ENCODE peak calls at places on chromosomes 6 and 20, in eight cellular contexts. B, D, V, I, K, W, S and A are unnamed samples.

GRCh38 chr6:4611441-4612129 is 164.6 kb upstream of the CDYL start:
- DNase-seq in B (no peak), D (no peak), V (no peak), I (no peak), K (no peak), W (peak), S (no peak), A (no peak)

GRCh38 chr6:53335224-53335994 is 13.3 kb downstream of the ELOVL5 start:
- DNase-seq in B (no peak), D (no peak), V (no peak), I (peak), K (no peak), W (no peak), S (no peak), A (no peak)

GRCh38 chr6:26296857-26297648 is 67.9 kb upstream of the BTN3A2 start:
- DNase-seq in B (no peak), D (peak), V (no peak), I (no peak), K (no peak), W (no peak), S (no peak), A (no peak)

GRCh38 chr20:49398401-49399144 is 83.9 kb downstream of the KCNB1 start:
- DNase-seq in B (no peak), D (no peak), V (no peak), I (no peak), K (no peak), W (no peak), S (no peak), A (no peak)

GRCh38 chr20:48169650-48170049 is 384.4 kb upstream of the SULF2 start:
- DNase-seq in B (no peak), D (no peak), V (no peak), I (no peak), K (no peak), W (no peak), S (no peak), A (no peak)

GRCh38 chr20:32526561-32526960 is 58.6 kb downstream of the NOL4L start:
- DNase-seq in B (no peak), D (no peak), V (no peak), I (no peak), K (no peak), W (no peak), S (no peak), A (no peak)

GRCh38 chr6:119915971-119916370 is 566.4 kb upstream of the MAN1A1 start:
- DNase-seq in B (no peak), D (no peak), V (no peak), I (no peak), K (no peak), W (no peak), S (no peak), A (no peak)

GRCh38 chr6:54244430-54244829 is 63.8 kb upstream of the TINAG start:
- DNase-seq in B (no peak), D (peak), V (peak), I (no peak), K (peak), W (no peak), S (no peak), A (no peak)

GRCh38 chr20:8089668-8090067 is 42.4 kb upstream of the PLCB1 start:
- DNase-seq in B (no peak), D (no peak), V (no peak), I (no peak), K (no peak), W (no peak), S (no peak), A (no peak)

GRCh38 chr6:31582230-31582601 is at the start of gene LTB:
- DNase-seq in B (no peak), D (no peak), V (no peak), I (peak), K (no peak), W (no peak), S (no peak), A (no peak)

GRCh38 chr20:36572701-36573102 is 695 bp upstream of the TGIF2 start:
- DNase-seq in B (no peak), D (no peak), V (no peak), I (peak), K (peak), W (no peak), S (no peak), A (no peak)

GRCh38 chr6:9126845-9127560 is 691.7 kb upstream of the SLC35B3 start:
- DNase-seq in B (no peak), D (no peak), V (peak), I (no peak), K (no peak), W (no peak), S (no peak), A (no peak)

GRCh38 chr6:40482532-40482931 is 104.6 kb downstream of the LRFN2 start:
- DNase-seq in B (no peak), D (no peak), V (no peak), I (no peak), K (no peak), W (no peak), S (no peak), A (no peak)

GRCh38 chr20:51462566-51463276 is 79.8 kb downstream of the NFATC2 start:
- DNase-seq in B (no peak), D (no peak), V (no peak), I (peak), K (no peak), W (peak), S (peak), A (no peak)

GRCh38 chr6:152356659-152357058 is 280.5 kb downstream of the SYNE1 start:
- DNase-seq in B (peak), D (peak), V (peak), I (no peak), K (peak), W (no peak), S (no peak), A (no peak)

GRCh38 chr20:63973636-63974401 is 4.1 kb upstream of the ZNF512B start:
- DNase-seq in B (peak), D (peak), V (peak), I (peak), K (peak), W (peak), S (peak), A (peak)

GRCh38 chr6:169867751-169868191 is 116.3 kb downstream of the ERMARD start:
- DNase-seq in B (no peak), D (no peak), V (no peak), I (no peak), K (no peak), W (no peak), S (no peak), A (no peak)

GRCh38 chr6:75532521-75532920 is 38.9 kb upstream of the FILIP1 start:
- DNase-seq in B (no peak), D (no peak), V (no peak), I (no peak), K (no peak), W (no peak), S (no peak), A (no peak)

GRCh38 chr20:54382419-54382818 is 93.0 kb upstream of the DOK5 start:
- DNase-seq in B (no peak), D (no peak), V (no peak), I (no peak), K (no peak), W (no peak), S (no peak), A (no peak)

GRCh38 chr20:63934271-63935068 is 21.7 kb downstream of the UCKL1 start:
- DNase-seq in B (no peak), D (no peak), V (no peak), I (no peak), K (no peak), W (no peak), S (no peak), A (no peak)

GRCh38 chr20:20367681-20368413 is at the start of gene INSM1:
- DNase-seq in B (peak), D (no peak), V (no peak), I (no peak), K (no peak), W (no peak), S (no peak), A (no peak)

GRCh38 chr6:131876545-131876944 is 68.7 kb downstream of the ENPP1 start:
- DNase-seq in B (no peak), D (no peak), V (no peak), I (no peak), K (no peak), W (no peak), S (no peak), A (no peak)

GRCh38 chr6:72245565-72245964 is 359.2 kb downstream of the RIMS1 start:
- DNase-seq in B (no peak), D (peak), V (no peak), I (no peak), K (no peak), W (no peak), S (no peak), A (no peak)

GRCh38 chr6:132122871-132123270 is 171.7 kb upstream of the CCN2 start:
- DNase-seq in B (no peak), D (peak), V (no peak), I (no peak), K (peak), W (no peak), S (no peak), A (no peak)

GRCh38 chr6:69848552-69848951 is 17.8 kb upstream of the COL19A1 start:
- DNase-seq in B (no peak), D (no peak), V (no peak), I (no peak), K (no peak), W (no peak), S (no peak), A (no peak)

GRCh38 chr6:33481192-33481591 is 26.8 kb downstream of the ZBTB9 start:
- DNase-seq in B (no peak), D (no peak), V (peak), I (no peak), K (no peak), W (no peak), S (no peak), A (no peak)

GRCh38 chr6:15507746-15508145 is 155.1 kb downstream of the DTNBP1 start:
- DNase-seq in B (no peak), D (no peak), V (no peak), I (no peak), K (no peak), W (peak), S (no peak), A (no peak)

GRCh38 chr6:57305112-57305511 is 12.3 kb upstream of the PRIM2 start:
- DNase-seq in B (no peak), D (no peak), V (no peak), I (no peak), K (no peak), W (no peak), S (no peak), A (no peak)

GRCh38 chr20:38275815-38276550 is 15.4 kb upstream of the KIAA1755 start:
- DNase-seq in B (no peak), D (peak), V (no peak), I (no peak), K (peak), W (peak), S (no peak), A (no peak)

GRCh38 chr20:37316116-37316774 is 26.8 kb downstream of the MANBAL start:
- DNase-seq in B (peak), D (no peak), V (no peak), I (peak), K (no peak), W (no peak), S (no peak), A (no peak)

GRCh38 chr6:28880894-28881780 is 42.6 kb downstream of the TRIM27 start:
- DNase-seq in B (no peak), D (peak), V (peak), I (peak), K (peak), W (peak), S (peak), A (no peak)

GRCh38 chr6:6689413-6690143 is 101.1 kb downstream of the LY86 start:
- DNase-seq in B (no peak), D (peak), V (no peak), I (no peak), K (no peak), W (no peak), S (no peak), A (no peak)

GRCh38 chr6:52536424-52536916 is 40.4 kb downstream of the TRAM2 start:
- DNase-seq in B (no peak), D (no peak), V (no peak), I (peak), K (no peak), W (no peak), S (no peak), A (no peak)

GRCh38 chr6:29762051-29762450 is 38.8 kb downstream of the HLA-F start:
- DNase-seq in B (no peak), D (no peak), V (no peak), I (no peak), K (no peak), W (no peak), S (no peak), A (no peak)

DNA sequence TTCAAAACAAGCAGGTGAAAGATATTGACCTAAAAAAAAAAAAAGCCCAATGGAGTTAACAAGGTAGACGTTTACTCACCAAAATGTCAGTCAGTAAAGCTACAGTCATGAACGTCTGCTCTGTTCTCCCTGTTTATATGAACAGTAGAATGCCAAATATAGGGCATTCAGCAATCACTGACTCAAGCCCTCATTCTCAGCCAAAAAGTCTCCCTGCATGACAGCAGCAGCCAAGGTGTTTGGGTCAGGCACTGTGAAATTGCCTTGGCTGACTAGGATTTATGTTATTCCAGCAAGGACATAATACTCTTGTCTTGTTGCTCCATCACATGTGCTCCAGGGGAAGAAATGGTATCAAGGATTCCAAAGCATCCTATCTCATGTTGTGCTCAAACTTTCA is 194.7 kb upstream of the RSPO3 start:
- DNase-seq in B (no peak), D (no peak), V (no peak), I (no peak), K (no peak), W (no peak), S (no peak), A (no peak)
- TF ChIP-seq POLR2AphosphoS5 in B (no peak), D (no peak), V (no peak), I (no peak), K (no peak), W (no peak), S (no peak), A (peak)

GRCh38 chr6:160419488-160419887 is 71.3 kb downstream of the SLC22A3 start:
- DNase-seq in B (no peak), D (no peak), V (no peak), I (no peak), K (no peak), W (no peak), S (no peak), A (no peak)

GRCh38 chr6:160418370-160418769 is 70.2 kb downstream of the SLC22A3 start:
- DNase-seq in B (no peak), D (no peak), V (no peak), I (no peak), K (peak), W (no peak), S (no peak), A (peak)

GRCh38 chr6:160421854-160422253 is 73.7 kb downstream of the SLC22A3 start:
- DNase-seq in B (no peak), D (no peak), V (no peak), I (peak), K (no peak), W (peak), S (no peak), A (peak)

GRCh38 chr6:160420253-160420968 is 72.2 kb downstream of the SLC22A3 start:
- DNase-seq in B (no peak), D (no peak), V (no peak), I (no peak), K (no peak), W (no peak), S (no peak), A (peak)

GRCh38 chr6:160420969-160421556 is 72.9 kb downstream of the SLC22A3 start:
- DNase-seq in B (no peak), D (no peak), V (no peak), I (no peak), K (no peak), W (peak), S (no peak), A (peak)
- TF ChIP-seq POLR2A in B (no peak), D (no peak), V (no peak), I (no peak), K (no peak), W (no peak), S (no peak), A (no peak)

DNA sequence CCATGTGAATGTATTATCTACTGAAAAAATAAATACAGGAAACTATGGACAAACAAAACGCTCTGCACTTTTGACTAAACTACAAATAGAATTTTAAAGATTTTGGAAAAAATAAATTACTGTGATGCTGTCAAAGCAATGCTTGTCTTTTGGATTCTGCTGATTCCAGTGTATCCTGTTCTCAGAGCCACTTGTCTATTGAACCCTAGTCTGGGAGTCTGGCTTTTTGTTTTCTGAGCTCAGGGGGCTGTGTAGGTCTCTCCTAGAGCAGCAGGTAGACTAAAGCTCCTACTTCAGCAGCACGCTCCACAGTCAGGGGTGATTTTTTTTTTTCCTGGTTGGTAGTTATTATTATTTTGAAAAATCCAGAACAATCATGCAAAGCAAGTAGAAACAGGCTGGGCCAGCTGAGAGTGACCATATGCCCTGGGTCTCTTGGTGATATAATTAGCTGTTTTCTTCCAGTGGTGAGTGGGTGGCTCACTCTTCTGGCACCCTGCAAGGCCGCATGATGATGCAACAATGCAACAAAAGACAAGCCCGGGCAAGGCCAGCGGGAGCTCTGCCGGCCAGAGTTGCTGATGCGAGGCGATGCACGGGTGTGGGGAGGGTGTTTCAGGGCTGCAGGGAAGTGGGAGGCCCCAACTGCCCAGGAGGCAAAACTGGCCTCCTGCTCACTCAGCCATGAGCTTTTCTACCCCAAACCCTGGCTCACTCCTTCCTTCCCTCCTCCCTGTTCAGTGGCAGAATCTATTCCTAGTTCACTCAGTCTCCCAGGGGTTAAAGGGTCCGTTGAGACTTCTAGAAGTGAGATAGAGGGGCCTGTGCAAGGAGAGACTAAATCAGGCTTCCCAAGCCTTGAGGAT is 11.6 kb upstream of the CDKN1A start:
- DNase-seq in B (peak), D (peak), V (peak), I (peak), K (peak), W (peak), S (peak), A (no peak)
- TF ChIP-seq POLR2AphosphoS5 in B (peak), D (no peak), V (peak), I (no peak), K (peak), W (no peak), S (peak), A (peak)

GRCh38 chr6:21587925-21588811 is 5.4 kb upstream of the SOX4 start:
- DNase-seq in B (peak), D (peak), V (peak), I (peak), K (peak), W (peak), S (peak), A (no peak)
- TF ChIP-seq POLR2A in B (peak), D (no peak), V (peak), I (no peak), K (no peak), W (no peak), S (no peak), A (no peak)

GRCh38 chr20:57391439-57392129 is 388 bp downstream of the RBM38 start:
- DNase-seq in B (no peak), D (no peak), V (no peak), I (peak), K (no peak), W (peak), S (no peak), A (no peak)

GRCh38 chr20:57393321-57394086 is 2.3 kb downstream of the RBM38 start:
- DNase-seq in B (no peak), D (no peak), V (no peak), I (no peak), K (no peak), W (peak), S (no peak), A (no peak)

GRCh38 chr20:57394087-57395082 is 3.2 kb downstream of the RBM38 start:
- DNase-seq in B (no peak), D (no peak), V (no peak), I (no peak), K (no peak), W (peak), S (no peak), A (no peak)

GRCh38 chr20:57392130-57392445 is 892 bp downstream of the RBM38 start:
- DNase-seq in B (no peak), D (no peak), V (no peak), I (no peak), K (no peak), W (peak), S (no peak), A (no peak)

GRCh38 chr20:57392512-57393271 is 1.5 kb downstream of the RBM38 start:
- DNase-seq in B (no peak), D (no peak), V (no peak), I (peak), K (no peak), W (peak), S (peak), A (no peak)
- TF ChIP-seq POLR2AphosphoS5 in B (peak), D (no peak), V (no peak), I (no peak), K (no peak), W (peak), S (no peak), A (peak)

GRCh38 chr6:42103753-42104094 is 38.7 kb downstream of the C6orf132 start:
- DNase-seq in B (no peak), D (no peak), V (no peak), I (no peak), K (no peak), W (no peak), S (no peak), A (no peak)

GRCh38 chr6:42104807-42105713 is 37.4 kb downstream of the C6orf132 start:
- DNase-seq in B (peak), D (no peak), V (no peak), I (no peak), K (no peak), W (no peak), S (no peak), A (no peak)

GRCh38 chr6:42101186-42101657 is 41.2 kb downstream of the C6orf132 start:
- DNase-seq in B (no peak), D (no peak), V (no peak), I (peak), K (peak), W (peak), S (peak), A (no peak)

GRCh38 chr6:42104095-42104806 is 38.2 kb downstream of the C6orf132 start:
- DNase-seq in B (peak), D (peak), V (no peak), I (peak), K (peak), W (peak), S (no peak), A (no peak)

DNA sequence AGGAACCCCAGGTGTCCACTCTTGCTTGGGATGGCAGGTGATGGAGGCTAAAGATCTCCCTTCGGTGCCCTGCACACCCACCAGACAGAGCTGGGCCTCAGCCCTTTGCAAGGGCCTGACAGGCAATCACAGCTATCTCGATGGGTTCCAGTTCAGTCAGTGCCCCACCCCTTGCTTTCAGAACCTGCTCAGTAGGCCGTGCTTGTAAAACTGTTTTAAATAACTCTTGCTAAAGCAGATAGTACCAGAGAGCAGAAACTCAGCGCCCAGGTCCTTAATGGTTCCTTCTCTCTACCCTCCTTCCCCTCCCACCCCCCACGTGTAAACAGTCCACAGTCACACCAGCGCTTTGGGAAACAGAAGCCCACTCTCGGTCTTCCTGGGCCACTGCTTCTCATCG is 39.2 kb downstream of the C6orf132 start:
- DNase-seq in B (no peak), D (no peak), V (no peak), I (peak), K (no peak), W (no peak), S (no peak), A (no peak)
- TF ChIP-seq POLR2A in B (no peak), D (no peak), V (no peak), I (no peak), K (no peak), W (no peak), S (no peak), A (no peak)

GRCh38 chr20:45014671-45015415 is 48.5 kb downstream of the STK4 start:
- DNase-seq in B (no peak), D (no peak), V (no peak), I (no peak), K (no peak), W (no peak), S (no peak), A (no peak)
- TF ChIP-seq POLR2AphosphoS5 in B (no peak), D (no peak), V (no peak), I (no peak), K (no peak), W (no peak), S (no peak), A (no peak)